ENCODE peak calls at places on chromosomes 11 and 22, in nine cellular contexts. C, X, K, S, M, W, U, E and A are unnamed samples.

GRCh38 chr22:46737105-46737975 is 712 bp downstream of the CERK start:
- DNase-seq in C (no peak), X (no peak), K (peak; percentile 59), S (peak; percentile 49), M (peak; percentile 62), W (no peak), U (peak; percentile 70), E (no peak), A (no peak)

GRCh38 chr11:117752721-117753237 is 44.2 kb downstream of the DSCAML1 start:
- DNase-seq in C (no peak), X (no peak), K (no peak), S (no peak), M (no peak), W (no peak), U (no peak), E (no peak), A (peak; percentile 11)

GRCh38 chr11:68354181-68354872 is 41.9 kb downstream of the LRP5 start:
- DNase-seq in C (peak; percentile 94), X (peak; percentile 57), K (peak; percentile 89), S (peak; percentile 91), M (peak; percentile 83), W (no peak), U (no peak), E (no peak), A (peak; percentile 97)

GRCh38 chr11:115141221-115141620 is 363.0 kb downstream of the CADM1 start:
- DNase-seq in C (no peak), X (no peak), K (no peak), S (no peak), M (no peak), W (no peak), U (no peak), E (no peak), A (no peak)

GRCh38 chr11:33682446-33682845 is 18.2 kb downstream of the C11orf91 start:
- DNase-seq in C (no peak), X (no peak), K (no peak), S (peak; percentile 10), M (no peak), W (no peak), U (no peak), E (no peak), A (no peak)

GRCh38 chr22:37559901-37560681 is at the start of gene CDC42EP1:
- DNase-seq in C (peak; percentile 74), X (no peak), K (peak; percentile 75), S (peak; percentile 54), M (peak; percentile 78), W (no peak), U (peak; percentile 86), E (no peak), A (peak; percentile 84)

GRCh38 chr11:128054323-128054910 is 532.9 kb downstream of the ETS1 start:
- DNase-seq in C (no peak), X (no peak), K (no peak), S (no peak), M (no peak), W (no peak), U (no peak), E (no peak), A (no peak)

GRCh38 chr11:121965330-121965729 is 150.7 kb downstream of the BLID start:
- DNase-seq in C (no peak), X (no peak), K (no peak), S (no peak), M (peak; percentile 34), W (no peak), U (no peak), E (no peak), A (no peak)

GRCh38 chr11:9535189-9535781 is 38.2 kb upstream of the WEE1 start:
- DNase-seq in C (peak; percentile 70), X (peak; percentile 79), K (peak; percentile 83), S (peak; percentile 80), M (peak; percentile 58), W (peak; percentile 51), U (peak; percentile 79), E (peak; percentile 64), A (peak; percentile 84)

GRCh38 chr11:126992065-126992803 is 8.3 kb downstream of the KIRREL3 start:
- DNase-seq in C (no peak), X (no peak), K (no peak), S (no peak), M (no peak), W (no peak), U (no peak), E (no peak), A (no peak)

GRCh38 chr22:40452730-40453487 is 82.5 kb downstream of the SGSM3 start:
- DNase-seq in C (no peak), X (no peak), K (no peak), S (no peak), M (no peak), W (no peak), U (no peak), E (no peak), A (no peak)

DNA sequence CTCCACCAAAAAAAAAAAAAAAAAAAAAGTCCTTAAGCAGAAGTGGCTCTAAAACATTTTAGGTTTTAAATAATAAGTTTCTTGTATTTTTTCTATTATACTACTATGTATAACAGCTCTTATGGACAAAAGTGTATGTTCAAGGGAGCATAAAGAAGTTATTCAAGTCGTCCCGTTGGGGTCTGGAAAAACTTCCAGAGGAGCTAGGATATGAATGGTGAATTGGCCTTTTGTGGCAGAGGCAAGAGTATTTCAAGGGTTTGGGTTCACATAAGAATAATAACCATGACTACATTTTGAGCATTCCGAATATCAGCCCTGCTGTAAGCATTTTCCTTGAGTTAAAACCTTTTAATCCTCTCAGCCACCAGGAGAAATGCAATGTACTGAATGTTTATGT is 50.6 kb upstream of the ARHGAP42 start:
- DNase-seq in C (no peak), X (no peak), K (no peak), S (no peak), M (no peak), W (no peak), U (no peak), E (no peak), A (no peak)
- TF ChIP-seq EP300 in C (no peak), X (no peak), K (no peak), S (no peak), M (no peak), W (no peak), U (no peak), E (no peak), A (no peak)

GRCh38 chr11:76802621-76803020 is 19.5 kb downstream of the TSKU start:
- DNase-seq in C (no peak), X (no peak), K (no peak), S (peak; percentile 19), M (no peak), W (no peak), U (no peak), E (no peak), A (no peak)

GRCh38 chr11:76805206-76805913 is 22.2 kb downstream of the TSKU start:
- DNase-seq in C (no peak), X (no peak), K (no peak), S (peak; percentile 34), M (no peak), W (no peak), U (peak; percentile 40), E (no peak), A (no peak)

GRCh38 chr11:76803023-76803422 is 19.9 kb downstream of the TSKU start:
- DNase-seq in C (no peak), X (peak; percentile 55), K (no peak), S (peak; percentile 38), M (no peak), W (no peak), U (no peak), E (no peak), A (no peak)

GRCh38 chr11:76802151-76802550 is 19.0 kb downstream of the TSKU start:
- DNase-seq in C (no peak), X (peak; percentile 4), K (no peak), S (peak; percentile 6), M (no peak), W (no peak), U (no peak), E (no peak), A (no peak)

GRCh38 chr11:76803811-76804600 is 20.9 kb downstream of the TSKU start:
- DNase-seq in C (no peak), X (peak; percentile 44), K (no peak), S (peak; percentile 38), M (no peak), W (no peak), U (no peak), E (no peak), A (no peak)
- H3K27ac ChIP-seq in C (no peak overlapping the region), X (no peak overlapping the region), K (no peak overlapping the region), S (no peak overlapping the region), M (no peak overlapping the region), W (no peak overlapping the region), U (no peak overlapping the region), E (no peak overlapping the region), A (no peak overlapping the region)

GRCh38 chr11:70421123-70421522 is 22.8 kb downstream of the CTTN start:
- DNase-seq in C (no peak), X (no peak), K (no peak), S (no peak), M (peak; percentile 73), W (no peak), U (no peak), E (no peak), A (no peak)

GRCh38 chr11:70420008-70420464 is 21.7 kb downstream of the CTTN start:
- DNase-seq in C (no peak), X (no peak), K (no peak), S (no peak), M (peak; percentile 69), W (no peak), U (peak; percentile 94), E (no peak), A (no peak)

GRCh38 chr11:70418130-70418529 is 19.8 kb downstream of the CTTN start:
- DNase-seq in C (no peak), X (no peak), K (no peak), S (no peak), M (no peak), W (no peak), U (no peak), E (no peak), A (no peak)

GRCh38 chr11:70420496-70420895 is 22.2 kb downstream of the CTTN start:
- DNase-seq in C (no peak), X (no peak), K (no peak), S (no peak), M (no peak), W (no peak), U (no peak), E (no peak), A (no peak)

GRCh38 chr11:70419307-70420007 is 21.1 kb downstream of the CTTN start:
- DNase-seq in C (no peak), X (no peak), K (no peak), S (no peak), M (no peak), W (no peak), U (no peak), E (no peak), A (no peak)
- H3K36me3 ChIP-seq in C (peaks cover 91% of the 10 kb centered on the region), X (peaks cover 100% of the 10 kb centered on the region), K (no peaks in the 10 kb centered on the region), S (peaks cover 96% of the 10 kb centered on the region), M (no peaks in the 10 kb centered on the region), W (peaks cover 49% of the 10 kb centered on the region), U (peaks cover 85% of the 10 kb centered on the region), E (peaks cover 37% of the 10 kb centered on the region), A (peaks cover 43% of the 10 kb centered on the region)

GRCh38 chr11:65471410-65471762 is 27.5 kb upstream of the MALAT1 start:
- DNase-seq in C (peak; percentile 84), X (no peak), K (peak; percentile 78), S (peak; percentile 91), M (peak; percentile 80), W (peak; percentile 73), U (peak; percentile 70), E (no peak), A (peak; percentile 95)

GRCh38 chr11:65473275-65473860 is 25.5 kb upstream of the MALAT1 start:
- DNase-seq in C (no peak), X (no peak), K (no peak), S (no peak), M (no peak), W (no peak), U (no peak), E (no peak), A (no peak)

GRCh38 chr11:65470433-65470832 is 28.4 kb upstream of the MALAT1 start:
- DNase-seq in C (no peak), X (no peak), K (no peak), S (no peak), M (peak; percentile 23), W (no peak), U (no peak), E (no peak), A (peak; percentile 64)

GRCh38 chr11:65468874-65469333 is 29.9 kb upstream of the MALAT1 start:
- DNase-seq in C (peak; percentile 93), X (peak; percentile 44), K (peak; percentile 94), S (peak; percentile 94), M (peak; percentile 52), W (peak; percentile 76), U (peak; percentile 69), E (no peak), A (peak; percentile 78)
- TF ChIP-seq EP300 in C (no peak), X (no peak), K (no peak), S (no peak), M (no peak), W (no peak), U (no peak), E (no peak), A (no peak)